ENCODE peak calls at places on chromosome 7, in nine cellular contexts. N, C, Z, F, G, O, Y, I and M are unnamed samples.

GRCh38 chr7:15764986-15765385 is 78.5 kb upstream of the MEOX2 start:
- DNase-seq in N (no peak), C (no peak), Z (no peak), F (no peak), G (no peak), O (no peak), Y (no peak), I (no peak), M (no peak)

GRCh38 chr7:24574365-24574764 is 1.1 kb downstream of the PALS2 start:
- DNase-seq in N (no peak), C (no peak), Z (no peak), F (no peak), G (no peak), O (no peak), Y (no peak), I (peak; percentile 15), M (peak; percentile 17)

GRCh38 chr7:74277636-74278035 is 11.6 kb upstream of the CLIP2 start:
- DNase-seq in N (no peak), C (no peak), Z (no peak), F (no peak), G (no peak), O (no peak), Y (no peak), I (no peak), M (no peak)

GRCh38 chr7:78690174-78690573 is 763.3 kb downstream of the MAGI2 start:
- DNase-seq in N (no peak), C (no peak), Z (no peak), F (no peak), G (no peak), O (no peak), Y (no peak), I (no peak), M (peak; percentile 14)

GRCh38 chr7:66921918-66922486 is 977 bp downstream of the TMEM248 start:
- DNase-seq in N (no peak), C (peak; percentile 18), Z (no peak), F (no peak), G (peak; percentile 56), O (peak; percentile 41), Y (no peak), I (peak; percentile 28), M (no peak)

GRCh38 chr7:115613836-115614235 is 416.7 kb downstream of the TFEC start:
- DNase-seq in N (no peak), C (no peak), Z (no peak), F (no peak), G (no peak), O (no peak), Y (no peak), I (no peak), M (peak; percentile 26)

GRCh38 chr7:66883716-66884115 is 37.3 kb upstream of the TMEM248 start:
- DNase-seq in N (no peak), C (peak; percentile 54), Z (no peak), F (no peak), G (no peak), O (no peak), Y (no peak), I (peak; percentile 66), M (no peak)

GRCh38 chr7:128869944-128870285 is 7.3 kb downstream of the ATP6V1F start:
- DNase-seq in N (no peak), C (no peak), Z (no peak), F (no peak), G (no peak), O (no peak), Y (no peak), I (no peak), M (no peak)

GRCh38 chr7:134364619-134365037 is 47.9 kb upstream of the SLC35B4 start:
- DNase-seq in N (no peak), C (peak; percentile 95), Z (no peak), F (no peak), G (no peak), O (no peak), Y (no peak), I (peak; percentile 94), M (peak; percentile 52)

GRCh38 chr7:92674379-92674778 is 84.2 kb upstream of the FAM133B start:
- DNase-seq in N (no peak), C (no peak), Z (no peak), F (peak; percentile 84), G (no peak), O (no peak), Y (no peak), I (no peak), M (no peak)

GRCh38 chr7:21353388-21353780 is 74.5 kb upstream of the SP4 start:
- DNase-seq in N (no peak), C (no peak), Z (no peak), F (no peak), G (no peak), O (no peak), Y (no peak), I (no peak), M (no peak)

GRCh38 chr7:135359633-135360032 is 126.0 kb downstream of the STRA8 start:
- DNase-seq in N (no peak), C (no peak), Z (no peak), F (no peak), G (no peak), O (no peak), Y (no peak), I (no peak), M (no peak)

GRCh38 chr7:1669486-1669951 is 558 bp upstream of the ELFN1 start:
- DNase-seq in N (peak; percentile 30), C (no peak), Z (no peak), F (no peak), G (no peak), O (no peak), Y (no peak), I (no peak), M (no peak)

GRCh38 chr7:106054971-106055370 is 57.1 kb downstream of the SYPL1 start:
- DNase-seq in N (no peak), C (no peak), Z (no peak), F (no peak), G (no peak), O (no peak), Y (no peak), I (no peak), M (no peak)

GRCh38 chr7:40299097-40299496 is 164.3 kb downstream of the SUGCT start:
- DNase-seq in N (no peak), C (peak; percentile 56), Z (no peak), F (no peak), G (no peak), O (no peak), Y (no peak), I (peak; percentile 84), M (peak; percentile 68)

GRCh38 chr7:157897686-157898085 is 560.9 kb downstream of the DNAJB6 start:
- DNase-seq in N (no peak), C (no peak), Z (no peak), F (no peak), G (no peak), O (no peak), Y (no peak), I (no peak), M (no peak)

GRCh38 chr7:100983451-100984187 is 14.3 kb downstream of the MUC12 start:
- DNase-seq in N (no peak), C (peak; percentile 87), Z (no peak), F (no peak), G (no peak), O (no peak), Y (no peak), I (peak; percentile 70), M (peak; percentile 65)

GRCh38 chr7:44415047-44415446 is 75.4 kb downstream of the NUDCD3 start:
- DNase-seq in N (no peak), C (peak; percentile 73), Z (no peak), F (no peak), G (no peak), O (no peak), Y (no peak), I (peak; percentile 59), M (no peak)

GRCh38 chr7:96827701-96828100 is 118.1 kb upstream of the SEM1 start:
- DNase-seq in N (no peak), C (no peak), Z (no peak), F (no peak), G (no peak), O (no peak), Y (no peak), I (no peak), M (no peak)

GRCh38 chr7:156836443-156836842 is 56.5 kb downstream of the LMBR1 start:
- DNase-seq in N (no peak), C (no peak), Z (no peak), F (no peak), G (no peak), O (no peak), Y (no peak), I (peak; percentile 83), M (no peak)